ENCODE peak calls at places on chromosomes 16 and 17, in five cellular contexts. One of them, this sample, is unnamed.

GRCh38 chr16:8355714-8356113 is 234.6 kb downstream of the TMEM114 start:
- DNase-seq in endothelial cell of umbilical vein: no peak
- DNase-seq in IMR-90: no peak
- DNase-seq in AG04449: no peak
- DNase-seq in choroid plexus epithelial cell: no peak
- DNase-seq in this sample: no peak

GRCh38 chr17:19991252-19991885 is 13.7 kb upstream of the AKAP10 start:
- DNase-seq in choroid plexus epithelial cell: no peak
- DNase-seq in IMR-90: no peak
- DNase-seq in AG04449: no peak
- DNase-seq in endothelial cell of umbilical vein: no peak
- DNase-seq in this sample: no peak

GRCh38 chr16:69190598-69190997 is 3.6 kb downstream of the SNTB2 start:
- DNase-seq in endothelial cell of umbilical vein: no peak
- DNase-seq in choroid plexus epithelial cell: no peak
- DNase-seq in IMR-90: no peak
- DNase-seq in AG04449: no peak
- DNase-seq in this sample: no peak

GRCh38 chr16:14436410-14436955 is 193.6 kb downstream of the PARN start:
- DNase-seq in IMR-90: no peak
- DNase-seq in choroid plexus epithelial cell: no peak
- DNase-seq in endothelial cell of umbilical vein: no peak
- DNase-seq in AG04449: no peak
- DNase-seq in this sample: no peak

GRCh38 chr16:89498839-89499238 is 8.5 kb upstream of the ANKRD11 start:
- DNase-seq in IMR-90: no peak
- DNase-seq in choroid plexus epithelial cell: no peak
- DNase-seq in endothelial cell of umbilical vein: no peak
- DNase-seq in AG04449: peak
- DNase-seq in this sample: no peak

GRCh38 chr16:85398688-85399582 is 214.2 kb upstream of the GSE1 start:
- DNase-seq in endothelial cell of umbilical vein: no peak
- DNase-seq in choroid plexus epithelial cell: no peak
- DNase-seq in IMR-90: no peak
- DNase-seq in AG04449: no peak
- DNase-seq in this sample: no peak

GRCh38 chr16:81610144-81610842 is 165.7 kb downstream of the CMIP start:
- DNase-seq in endothelial cell of umbilical vein: peak
- DNase-seq in IMR-90: peak
- DNase-seq in choroid plexus epithelial cell: peak
- DNase-seq in AG04449: no peak
- DNase-seq in this sample: no peak

GRCh38 chr16:84062734-84063640 is 20.4 kb upstream of the SLC38A8 start:
- DNase-seq in choroid plexus epithelial cell: peak
- DNase-seq in AG04449: no peak
- DNase-seq in endothelial cell of umbilical vein: peak
- DNase-seq in IMR-90: peak
- DNase-seq in this sample: no peak

GRCh38 chr17:79192503-79193500 is 118.2 kb downstream of the ENGASE start:
- DNase-seq in choroid plexus epithelial cell: peak
- DNase-seq in endothelial cell of umbilical vein: peak
- DNase-seq in AG04449: no peak
- DNase-seq in IMR-90: peak
- DNase-seq in this sample: no peak

GRCh38 chr17:4433515-4434031 is at the start of gene SPNS3:
- DNase-seq in choroid plexus epithelial cell: no peak
- DNase-seq in IMR-90: no peak
- DNase-seq in endothelial cell of umbilical vein: no peak
- DNase-seq in AG04449: no peak
- DNase-seq in this sample: no peak

GRCh38 chr17:15490634-15491261 is 23.3 kb upstream of the CDRT4 start:
- DNase-seq in IMR-90: peak
- DNase-seq in choroid plexus epithelial cell: peak
- DNase-seq in AG04449: no peak
- DNase-seq in endothelial cell of umbilical vein: peak
- DNase-seq in this sample: no peak

GRCh38 chr17:67243284-67243683 is 1.7 kb downstream of the HELZ start:
- DNase-seq in IMR-90: no peak
- DNase-seq in endothelial cell of umbilical vein: no peak
- DNase-seq in AG04449: no peak
- DNase-seq in choroid plexus epithelial cell: no peak
- DNase-seq in this sample: no peak

GRCh38 chr16:21563676-21564075 is 35.7 kb upstream of the METTL9 start:
- DNase-seq in IMR-90: no peak
- DNase-seq in AG04449: no peak
- DNase-seq in choroid plexus epithelial cell: no peak
- DNase-seq in endothelial cell of umbilical vein: no peak
- DNase-seq in this sample: no peak

GRCh38 chr17:56599093-56599492 is 5.6 kb downstream of the NOG start:
- DNase-seq in endothelial cell of umbilical vein: no peak
- DNase-seq in IMR-90: no peak
- DNase-seq in AG04449: no peak
- DNase-seq in choroid plexus epithelial cell: no peak
- DNase-seq in this sample: no peak

GRCh38 chr16:82439678-82440293 is 187.0 kb upstream of the CDH13 start:
- DNase-seq in choroid plexus epithelial cell: peak
- DNase-seq in IMR-90: peak
- DNase-seq in endothelial cell of umbilical vein: peak
- DNase-seq in AG04449: no peak
- DNase-seq in this sample: no peak

GRCh38 chr17:81680150-81680549 is 3.4 kb downstream of the ARL16 start:
- DNase-seq in endothelial cell of umbilical vein: no peak
- DNase-seq in IMR-90: no peak
- DNase-seq in choroid plexus epithelial cell: no peak
- DNase-seq in AG04449: no peak
- DNase-seq in this sample: no peak

GRCh38 chr17:81682565-81683207 is 911 bp downstream of the ARL16 start:
- DNase-seq in AG04449: no peak
- DNase-seq in choroid plexus epithelial cell: peak
- DNase-seq in IMR-90: peak
- DNase-seq in endothelial cell of umbilical vein: no peak
- DNase-seq in this sample: no peak

GRCh38 chr17:81683584-81684441 is at the start of the genes ARL16 and HGS:
- DNase-seq in AG04449: peak
- DNase-seq in choroid plexus epithelial cell: peak
- DNase-seq in endothelial cell of umbilical vein: peak
- DNase-seq in IMR-90: peak
- DNase-seq in this sample: peak

GRCh38 chr17:81683208-81683583 is 401 bp downstream of the ARL16 start:
- DNase-seq in choroid plexus epithelial cell: no peak
- DNase-seq in IMR-90: peak
- DNase-seq in AG04449: no peak
- DNase-seq in endothelial cell of umbilical vein: no peak
- DNase-seq in this sample: no peak

GRCh38 chr17:81681672-81682071 is 1.9 kb downstream of the ARL16 start:
- DNase-seq in choroid plexus epithelial cell: peak
- DNase-seq in AG04449: no peak
- DNase-seq in endothelial cell of umbilical vein: no peak
- DNase-seq in IMR-90: no peak
- DNase-seq in this sample: no peak
- TF ChIP-seq CTCF in choroid plexus epithelial cell: no peak
- TF ChIP-seq CTCF in AG04449: no peak
- TF ChIP-seq CTCF in endothelial cell of umbilical vein: no peak
- TF ChIP-seq CTCF in IMR-90: no peak
- TF ChIP-seq CTCF in this sample: no peak

GRCh38 chr16:733382-734207 is 6.7 kb downstream of the HAGHL start:
- DNase-seq in AG04449: no peak
- DNase-seq in choroid plexus epithelial cell: no peak
- DNase-seq in endothelial cell of umbilical vein: no peak
- DNase-seq in IMR-90: no peak
- DNase-seq in this sample: no peak
- TF ChIP-seq CTCF in AG04449: peak
- TF ChIP-seq CTCF in choroid plexus epithelial cell: peak
- TF ChIP-seq CTCF in endothelial cell of umbilical vein: peak
- TF ChIP-seq CTCF in IMR-90: peak
- TF ChIP-seq CTCF in this sample: no peak

DNA sequence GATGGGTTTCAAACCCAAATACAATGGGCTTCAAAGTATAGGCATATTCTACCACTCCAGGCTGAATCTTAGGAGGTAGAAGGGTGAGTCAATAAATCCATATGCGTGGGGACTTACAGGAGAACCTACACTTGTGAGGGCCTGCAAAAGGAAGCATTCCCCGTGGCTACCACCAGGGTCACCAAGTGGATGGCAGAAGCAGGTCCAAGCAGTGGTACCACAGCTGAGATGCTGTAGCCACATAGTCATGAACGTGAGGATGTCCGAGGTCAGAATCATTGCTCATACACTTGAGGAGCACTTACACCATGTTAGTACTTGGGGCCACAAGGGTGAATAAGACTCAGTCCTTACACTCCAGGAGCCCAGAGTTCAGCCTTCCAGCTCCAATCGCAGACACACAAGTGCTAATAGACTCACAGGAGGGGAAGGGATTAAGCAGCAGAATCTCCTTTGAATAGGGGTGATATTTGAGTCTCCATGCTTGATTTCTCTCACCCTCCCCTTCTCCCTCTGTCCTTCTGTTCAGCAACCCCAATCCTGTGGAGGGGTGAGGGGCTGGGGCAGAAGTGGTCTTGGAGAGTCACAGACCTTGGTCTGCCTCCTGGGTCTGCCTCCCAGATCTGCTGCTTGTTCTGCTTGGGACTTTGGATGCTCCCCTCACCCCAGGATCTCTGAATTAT is 42.5 kb upstream of the ASIC2 start:
- DNase-seq in endothelial cell of umbilical vein: no peak
- DNase-seq in choroid plexus epithelial cell: no peak
- DNase-seq in IMR-90: no peak
- DNase-seq in AG04449: no peak
- DNase-seq in this sample: no peak
- TF ChIP-seq CTCF in endothelial cell of umbilical vein: no peak
- TF ChIP-seq CTCF in choroid plexus epithelial cell: no peak
- TF ChIP-seq CTCF in IMR-90: no peak
- TF ChIP-seq CTCF in AG04449: no peak
- TF ChIP-seq CTCF in this sample: no peak

DNA sequence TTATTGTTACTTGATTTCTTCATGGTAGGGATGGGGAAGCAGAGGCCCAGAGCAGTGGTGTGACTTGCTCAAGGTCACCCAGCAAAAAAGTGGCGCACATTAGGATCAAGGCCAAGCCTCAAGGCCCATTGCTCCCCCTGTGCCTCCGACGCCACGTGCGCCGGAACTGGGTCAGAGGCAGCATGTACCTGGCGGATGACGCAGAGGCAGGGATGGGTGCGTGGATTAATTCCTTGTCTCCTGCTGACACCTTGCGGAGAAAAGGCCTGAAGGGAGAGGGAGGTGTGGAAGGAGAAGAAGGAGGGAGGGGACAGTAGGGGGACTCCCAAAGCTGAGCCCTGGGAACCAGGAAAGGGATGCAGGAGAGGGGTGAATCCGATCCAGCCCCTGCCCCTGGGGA is 18.5 kb downstream of the SBK1 start:
- DNase-seq in IMR-90: no peak
- DNase-seq in endothelial cell of umbilical vein: no peak
- DNase-seq in choroid plexus epithelial cell: no peak
- DNase-seq in AG04449: no peak
- DNase-seq in this sample: no peak
- TF ChIP-seq CTCF in IMR-90: no peak
- TF ChIP-seq CTCF in endothelial cell of umbilical vein: no peak
- TF ChIP-seq CTCF in choroid plexus epithelial cell: no peak
- TF ChIP-seq CTCF in AG04449: no peak
- TF ChIP-seq CTCF in this sample: no peak